ENCODE peak calls at places on chromosomes 16 and 17, in nine cellular contexts. Q is GM23338, C is GM23248, I is OCI-LY7, D is hepatocyte, E is neural progenitor cell, M is PC-3, X is SK-N-SH, K is MM.1S. J is an unnamed sample.

GRCh38 chr16:87324411-87325275 is 7.5 kb upstream of the C16orf95 start:
- DNase-seq in E (peak), D (peak), C (peak), I (peak), X (peak), K (no peak), M (peak), Q (peak), J (no peak)

GRCh38 chr17:70913086-70913485 is 743.8 kb downstream of the KCNJ2 start:
- DNase-seq in X (no peak), K (no peak), E (no peak), M (no peak), Q (no peak), I (no peak), C (peak), D (no peak), J (no peak)

GRCh38 chr16:60225541-60225940 is 1491.4 kb upstream of the GOT2 start:
- DNase-seq in C (no peak), K (no peak), I (no peak), E (peak), X (no peak), D (no peak), Q (no peak), M (no peak), J (no peak)

GRCh38 chr17:51710289-51710979 is 448.1 kb downstream of the CA10 start:
- DNase-seq in D (no peak), Q (no peak), X (no peak), M (no peak), I (no peak), E (no peak), C (no peak), K (no peak), J (no peak)

GRCh38 chr17:9729034-9729650 is 62.2 kb downstream of the DHRS7C start:
- DNase-seq in M (peak), D (peak), Q (peak), E (peak), I (peak), X (peak), C (peak), K (peak), J (peak)

GRCh38 chr17:80122926-80123505 is 21.6 kb downstream of the GAA start:
- DNase-seq in M (no peak), I (no peak), X (no peak), D (no peak), Q (no peak), C (no peak), K (no peak), E (no peak), J (no peak)

GRCh38 chr16:58494981-58495860 is 4.7 kb upstream of the NDRG4 start:
- DNase-seq in M (peak), E (peak), C (peak), I (peak), K (peak), Q (peak), D (peak), X (peak), J (peak)

GRCh38 chr16:15510992-15511391 is 76.6 kb downstream of the BMERB1 start:
- DNase-seq in X (no peak), Q (no peak), I (no peak), C (no peak), M (no peak), E (no peak), K (no peak), D (no peak), J (no peak)

GRCh38 chr17:8846768-8847211 is 20.7 kb downstream of the PIK3R6 start:
- DNase-seq in C (peak), Q (peak), E (peak), X (peak), D (peak), K (no peak), I (peak), M (peak), J (peak)

GRCh38 chr16:12330977-12331376 is 354.4 kb downstream of the SNX29 start:
- DNase-seq in I (no peak), K (no peak), M (no peak), C (peak), E (no peak), D (no peak), X (no peak), Q (no peak), J (no peak)

GRCh38 chr17:81395600-81396277 is 482 bp downstream of the BAHCC1 start:
- DNase-seq in C (peak), K (no peak), Q (no peak), D (no peak), I (no peak), M (peak), E (peak), X (no peak), J (no peak)

GRCh38 chr16:82011199-82011641 is at the start of gene SDR42E1:
- DNase-seq in Q (peak), K (peak), D (no peak), C (no peak), E (no peak), I (peak), M (no peak), X (no peak), J (peak)

GRCh38 chr16:8623634-8624033 is 2.1 kb downstream of the METTL22 start:
- DNase-seq in I (no peak), K (no peak), M (peak), X (no peak), C (peak), D (no peak), E (no peak), Q (no peak), J (no peak)

GRCh38 chr17:70655179-70655578 is 485.8 kb downstream of the KCNJ2 start:
- DNase-seq in M (no peak), Q (no peak), X (peak), K (peak), D (no peak), C (no peak), E (no peak), I (no peak), J (no peak)

GRCh38 chr17:60792250-60792898 is 114.7 kb downstream of the BCAS3 start:
- DNase-seq in C (peak), D (no peak), Q (no peak), X (no peak), M (no peak), K (no peak), I (no peak), E (no peak), J (no peak)

GRCh38 chr16:25256821-25257503 is 683 bp downstream of the ZKSCAN2 start:
- DNase-seq in X (peak), I (peak), Q (peak), E (peak), M (peak), C (peak), D (peak), K (no peak), J (no peak)

GRCh38 chr16:30602595-30603277 is 7.5 kb downstream of the ZNF689 start:
- DNase-seq in C (peak), D (no peak), I (no peak), X (no peak), K (no peak), Q (no peak), M (no peak), E (no peak), J (no peak)

GRCh38 chr17:58991718-58992331 is 114.9 kb downstream of the TRIM37 start:
- DNase-seq in Q (no peak), K (no peak), X (no peak), I (no peak), M (peak), C (peak), E (no peak), D (peak), J (no peak)

GRCh38 chr16:21560462-21560861 is 38.9 kb upstream of the METTL9 start:
- DNase-seq in Q (no peak), C (no peak), M (no peak), I (no peak), X (no peak), K (no peak), D (no peak), E (no peak), J (no peak)

GRCh38 chr17:79427621-79428539 is 183.0 kb downstream of the RBFOX3 start:
- DNase-seq in X (no peak), M (peak), Q (no peak), D (no peak), K (no peak), E (no peak), C (no peak), I (no peak), J (no peak)

GRCh38 chr16:383326-384020 is 1.7 kb upstream of the PGAP6 start:
- DNase-seq in K (no peak), I (peak), C (no peak), X (no peak), M (peak), D (peak), Q (peak), E (peak), J (peak)

GRCh38 chr16:85048921-85049562 is 21.4 kb downstream of the KIAA0513 start:
- DNase-seq in I (no peak), K (no peak), M (no peak), C (no peak), Q (no peak), D (no peak), X (no peak), E (no peak), J (no peak)

GRCh38 chr17:4005296-4006164 is 41.3 kb upstream of the ATP2A3 start:
- DNase-seq in K (no peak), E (no peak), X (no peak), M (no peak), C (no peak), D (no peak), I (no peak), Q (no peak), J (no peak)

GRCh38 chr17:61467416-61468262 is 15.4 kb downstream of the TBX4 start:
- DNase-seq in D (no peak), C (peak), X (peak), I (peak), Q (peak), M (peak), K (no peak), E (peak), J (peak)

GRCh38 chr16:30656974-30657865 is 1.0 kb upstream of the FBRS start:
- DNase-seq in E (no peak), D (no peak), C (peak), X (no peak), I (no peak), M (peak), K (peak), Q (no peak), J (no peak)

GRCh38 chr17:74702132-74702876 is 10.4 kb downstream of the CD300LF start:
- DNase-seq in M (no peak), X (no peak), E (no peak), D (no peak), C (no peak), I (no peak), K (no peak), Q (no peak), J (no peak)

GRCh38 chr17:71342726-71343125 is 778.1 kb upstream of the SOX9 start:
- DNase-seq in K (no peak), M (no peak), E (no peak), D (no peak), Q (no peak), I (no peak), C (no peak), X (no peak), J (no peak)

GRCh38 chr17:39626171-39626670 is 531 bp upstream of the PPP1R1B start:
- DNase-seq in D (no peak), M (no peak), K (no peak), C (no peak), E (no peak), X (peak), Q (no peak), I (no peak), J (no peak)
- TF ChIP-seq EZH2phosphoT487 in D (no peak), M (no peak), K (no peak), C (no peak), E (no peak), X (no peak), Q (no peak), I (no peak), J (no peak)

GRCh38 chr17:5254414-5254813 is 19.8 kb upstream of the SCIMP start:
- DNase-seq in D (no peak), M (no peak), E (no peak), C (no peak), K (no peak), X (no peak), Q (no peak), I (no peak), J (no peak)

GRCh38 chr17:5249615-5250014 is 15.0 kb upstream of the SCIMP start:
- DNase-seq in X (peak), D (peak), K (peak), C (peak), Q (peak), M (peak), I (peak), E (peak), J (peak)

GRCh38 chr17:5257124-5257523 is 22.5 kb upstream of the SCIMP start:
- DNase-seq in M (no peak), D (no peak), X (no peak), K (no peak), E (no peak), I (no peak), C (no peak), Q (no peak), J (no peak)

GRCh38 chr17:5260542-5260941 is 21.5 kb upstream of the RABEP1 start:
- DNase-seq in X (no peak), K (no peak), D (no peak), C (no peak), E (no peak), M (peak), Q (no peak), I (no peak), J (no peak)

GRCh38 chr17:5254903-5255521 is 20.4 kb upstream of the SCIMP start:
- DNase-seq in E (no peak), Q (no peak), C (no peak), M (peak), K (no peak), X (no peak), I (peak), D (no peak), J (no peak)
- TF ChIP-seq EZH2phosphoT487 in E (no peak), Q (no peak), C (no peak), M (no peak), K (no peak), X (no peak), I (no peak), D (no peak), J (no peak)

GRCh38 chr16:57185446-57185944 is 344 bp downstream of the PSME3IP1 start:
- DNase-seq in E (peak), M (peak), X (peak), C (peak), I (no peak), Q (peak), D (peak), K (no peak), J (no peak)
- TF ChIP-seq EZH2phosphoT487 in E (no peak), M (no peak), X (no peak), C (no peak), I (no peak), Q (no peak), D (no peak), K (no peak), J (no peak)

GRCh38 chr17:67602974-67603373 is 114.8 kb upstream of the NOL11 start:
- DNase-seq in X (peak), C (peak), K (peak), E (peak), I (peak), Q (peak), M (peak), D (peak), J (peak)

GRCh38 chr17:67606471-67606870 is 111.3 kb upstream of the NOL11 start:
- DNase-seq in C (no peak), E (no peak), I (no peak), Q (no peak), D (no peak), X (peak), K (no peak), M (peak), J (no peak)

GRCh38 chr17:67602439-67602838 is 115.3 kb upstream of the NOL11 start:
- DNase-seq in K (no peak), X (no peak), I (no peak), Q (no peak), C (no peak), E (no peak), M (no peak), D (no peak), J (no peak)

GRCh38 chr17:67606896-67607604 is 110.7 kb upstream of the NOL11 start:
- DNase-seq in Q (peak), C (no peak), D (no peak), K (no peak), X (peak), M (no peak), E (no peak), I (no peak), J (no peak)

GRCh38 chr17:67605259-67605912 is 112.3 kb upstream of the NOL11 start:
- DNase-seq in X (peak), C (no peak), I (no peak), Q (no peak), M (no peak), E (no peak), D (no peak), K (no peak), J (no peak)
- TF ChIP-seq EZH2phosphoT487 in X (no peak), C (no peak), I (no peak), Q (no peak), M (no peak), E (no peak), D (no peak), K (no peak), J (no peak)

GRCh38 chr17:48351916-48352332 is 78.1 kb downstream of the SKAP1 start:
- DNase-seq in Q (peak), C (peak), I (peak), K (peak), D (peak), X (peak), M (peak), E (peak), J (peak)
- TF ChIP-seq EZH2phosphoT487 in Q (no peak), C (no peak), I (no peak), K (no peak), D (no peak), X (no peak), M (no peak), E (no peak), J (no peak)

DNA sequence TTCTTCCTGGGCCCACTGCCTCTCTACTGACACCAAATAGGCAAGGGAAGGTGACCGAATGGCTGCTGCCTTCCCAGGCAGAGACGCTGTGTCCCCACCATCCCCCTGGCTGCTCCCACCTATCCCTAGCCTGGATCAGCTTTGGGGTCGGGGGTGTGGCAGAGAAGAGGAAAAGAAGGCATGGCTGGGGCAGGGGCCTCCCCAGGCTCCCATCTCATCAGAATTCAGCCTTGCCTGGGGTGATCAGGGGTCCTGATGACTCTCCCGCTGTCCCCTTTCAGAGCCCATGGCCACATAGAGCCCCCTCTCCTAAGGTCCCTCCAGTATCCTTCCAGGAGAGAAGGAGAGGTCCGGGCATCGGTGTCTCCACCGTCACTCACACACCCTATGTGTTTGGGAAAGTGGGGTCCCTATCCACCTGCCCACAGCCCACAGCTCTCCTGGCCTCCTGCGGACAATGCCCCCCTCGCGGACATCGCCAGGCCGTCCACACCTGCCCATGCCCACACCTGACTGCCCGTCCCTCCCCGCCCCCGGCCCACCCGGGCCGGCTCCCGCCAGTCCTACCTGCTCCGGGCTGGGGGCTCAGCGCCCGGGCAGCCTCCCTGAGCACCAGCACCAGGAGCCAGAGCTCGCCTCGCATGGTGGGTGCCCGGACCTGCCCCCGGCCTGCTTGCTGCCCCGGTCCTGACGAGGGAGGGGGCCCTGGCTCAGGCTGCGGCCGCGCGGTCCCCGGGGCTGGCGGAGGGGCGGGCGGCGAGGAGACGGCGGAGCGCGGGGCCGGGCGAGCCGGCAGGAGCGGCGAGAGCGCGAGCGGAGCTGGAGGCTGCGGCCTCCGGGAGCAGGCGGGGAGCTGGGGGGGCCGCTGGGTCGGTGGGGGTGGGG is at the start of gene PLXDC1:
- DNase-seq in Q (no peak), E (peak), X (peak), M (no peak), K (no peak), I (no peak), D (peak), C (peak), J (no peak)
- TF ChIP-seq EZH2phosphoT487 in Q (no peak), E (no peak), X (no peak), M (no peak), K (no peak), I (no peak), D (no peak), C (no peak), J (no peak)

DNA sequence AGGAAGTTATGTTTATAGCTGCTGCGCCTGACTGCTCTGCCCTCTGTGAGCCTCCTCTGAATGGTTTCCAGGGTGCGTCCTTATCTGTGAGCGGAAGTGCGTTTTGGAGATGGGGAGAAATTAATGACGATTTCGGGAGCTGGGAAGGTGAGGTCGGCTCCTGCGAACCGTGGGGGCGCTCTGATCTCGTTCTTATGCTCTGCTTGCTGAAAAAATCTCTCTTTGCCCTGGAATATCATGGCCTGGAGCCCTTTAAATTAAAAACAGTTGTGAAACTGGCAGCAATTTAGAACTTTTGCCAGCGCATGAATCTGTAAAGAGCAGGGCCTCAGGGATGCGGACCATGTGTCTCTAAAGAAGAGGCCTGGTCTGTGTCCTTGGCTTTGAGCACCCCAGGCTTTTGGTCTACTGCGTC is 135.8 kb upstream of the ZFHX3 start:
- DNase-seq in Q (no peak), X (peak), M (no peak), K (no peak), E (no peak), I (no peak), C (peak), D (peak), J (no peak)
- TF ChIP-seq EZH2phosphoT487 in Q (no peak), X (no peak), M (no peak), K (no peak), E (no peak), I (no peak), C (no peak), D (no peak), J (no peak)

DNA sequence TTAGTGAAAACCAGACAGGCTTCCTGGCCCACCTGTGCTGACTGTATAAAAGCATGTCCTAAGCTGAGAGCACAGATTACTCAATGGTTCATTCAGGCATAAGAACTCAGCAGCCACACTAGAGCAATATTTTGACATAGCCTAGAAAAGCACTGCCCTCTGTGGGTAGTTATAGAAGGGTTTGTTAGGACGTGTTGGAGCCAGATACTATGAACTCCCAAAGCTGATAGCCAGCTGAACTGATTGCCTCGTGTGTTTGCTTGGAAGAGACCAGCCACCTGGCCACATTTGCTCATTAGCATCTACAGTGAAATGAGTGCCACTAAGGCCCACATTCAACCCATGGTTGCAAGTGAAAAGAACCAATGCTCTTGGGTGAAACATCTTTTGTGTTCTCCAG is 30.8 kb upstream of the ABCA5 start:
- DNase-seq in Q (peak), E (no peak), X (no peak), K (peak), I (peak), C (no peak), D (peak), M (peak), J (no peak)
- TF ChIP-seq EZH2phosphoT487 in Q (no peak), E (no peak), X (no peak), K (no peak), I (no peak), C (no peak), D (no peak), M (no peak), J (no peak)

DNA sequence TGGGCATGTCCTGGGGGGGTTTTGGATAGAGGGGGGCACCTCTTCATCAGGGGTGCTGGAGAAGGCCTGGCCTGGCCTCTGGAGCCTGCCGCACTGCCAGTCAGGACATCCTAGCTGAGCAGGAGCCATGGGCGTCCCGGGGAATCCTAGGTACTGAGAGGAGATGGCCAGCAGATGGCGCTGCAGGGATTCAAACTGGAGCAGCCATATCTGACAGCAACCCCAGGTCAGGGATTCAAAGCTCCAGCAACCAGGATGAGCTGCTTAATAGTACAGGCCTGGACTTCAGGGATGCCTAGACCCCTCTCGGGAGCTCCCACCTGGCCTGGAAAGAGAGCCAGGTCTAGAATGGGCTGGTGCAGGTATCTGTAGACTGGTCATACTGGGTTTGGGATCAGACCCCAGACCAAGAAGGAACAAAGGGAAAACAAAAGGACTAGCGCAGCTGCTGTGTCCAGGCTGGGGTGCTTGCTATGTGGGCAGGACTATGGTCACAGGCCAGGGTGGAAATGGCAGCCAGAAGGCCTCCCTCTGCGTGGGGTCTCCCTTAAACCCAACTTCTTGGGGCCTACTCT is 306.9 kb upstream of the RBFOX1 start:
- DNase-seq in X (peak), D (peak), M (peak), C (peak), E (peak), I (peak), K (peak), Q (peak), J (no peak)
- TF ChIP-seq EZH2phosphoT487 in X (no peak), D (no peak), M (no peak), C (no peak), E (no peak), I (no peak), K (no peak), Q (no peak), J (no peak)

J was measured in HCT116.